ENCODE peak calls at places on chromosomes 13 and 19, in seven cellular contexts. Q is psoas muscle, A is A549, L is NB4, C is fibroblast of lung, I is lower leg skin, E is BE2C. S is an unnamed sample.

GRCh38 chr19:33778089-33778791 is 18.4 kb upstream of the KCTD15 start:
- DNase-seq in I (peak), A (peak), Q (peak), C (peak), E (peak), L (peak), S (peak)

GRCh38 chr19:40284501-40285352 is at the start of gene AKT2:
- DNase-seq in C (peak), Q (peak), E (peak), A (peak), L (peak), I (no peak), S (peak)

GRCh38 chr13:105897575-105897974 is 637.9 kb downstream of the EFNB2 start:
- DNase-seq in L (no peak), I (no peak), E (no peak), C (no peak), A (no peak), Q (no peak), S (no peak)

GRCh38 chr19:6773323-6773931 is 919 bp downstream of the VAV1 start:
- DNase-seq in I (no peak), Q (no peak), E (no peak), L (peak), C (no peak), A (no peak), S (no peak)

GRCh38 chr13:19742651-19743050 is 40.1 kb downstream of the PSPC1 start:
- DNase-seq in L (no peak), I (no peak), Q (no peak), A (no peak), E (no peak), C (no peak), S (no peak)

GRCh38 chr13:31009166-31009565 is 76.7 kb downstream of the TEX26 start:
- DNase-seq in E (no peak), C (no peak), A (no peak), L (no peak), I (no peak), Q (no peak), S (no peak)

GRCh38 chr13:113092776-113093579 is 12.6 kb upstream of the F7 start:
- DNase-seq in C (no peak), I (no peak), A (no peak), Q (no peak), E (no peak), L (no peak), S (no peak)

GRCh38 chr19:49614096-49614857 is 23.3 kb downstream of the PRR12 start:
- DNase-seq in C (peak), I (no peak), E (no peak), Q (no peak), A (peak), L (peak), S (no peak)

GRCh38 chr13:97109841-97110492 is 112.2 kb upstream of the MBNL2 start:
- DNase-seq in L (peak), A (peak), Q (peak), E (peak), I (peak), C (peak), S (peak)

GRCh38 chr13:101520672-101521071 is 68.2 kb downstream of the ITGBL1 start:
- DNase-seq in E (no peak), Q (no peak), L (peak), A (no peak), I (no peak), C (peak), S (peak)

GRCh38 chr13:44243198-44243852 is 130.3 kb upstream of the SERP2 start:
- DNase-seq in Q (peak), L (peak), A (no peak), I (no peak), E (peak), C (peak), S (peak)

GRCh38 chr19:49441210-49441959 is at the start of gene SLC17A7:
- DNase-seq in I (peak), A (peak), E (peak), L (no peak), Q (peak), C (no peak), S (peak)

GRCh38 chr13:50450279-50450678 is 393.2 kb downstream of the DLEU7 start:
- DNase-seq in L (no peak), Q (no peak), E (no peak), I (no peak), C (no peak), A (no peak), S (no peak)

GRCh38 chr13:75437582-75438318 is 44.2 kb downstream of the TBC1D4 start:
- DNase-seq in E (no peak), L (no peak), A (no peak), C (peak), Q (no peak), I (no peak), S (peak)

GRCh38 chr19:47005164-47005641 is 14.4 kb upstream of the NPAS1 start:
- DNase-seq in A (no peak), E (no peak), Q (no peak), C (no peak), I (no peak), L (no peak), S (no peak)

GRCh38 chr13:113160983-113161382 is 2.5 kb downstream of the PROZ start:
- DNase-seq in A (no peak), C (no peak), E (no peak), Q (no peak), I (peak), L (no peak), S (no peak)

GRCh38 chr19:49110567-49110966 is 3.6 kb upstream of the LIN7B start:
- DNase-seq in L (no peak), A (no peak), E (no peak), I (no peak), Q (no peak), C (no peak), S (no peak)

GRCh38 chr19:12664406-12665280 is 1.9 kb downstream of the MAN2B1 start:
- DNase-seq in Q (no peak), A (no peak), E (peak), L (peak), C (no peak), I (no peak), S (peak)
- H3K4me3 ChIP-seq in Q (peak), A (no peak), E (no peak), L (peak), C (no peak), I (no peak), S (no peak)

GRCh38 chr19:41426116-41426841 is 895 bp downstream of the B3GNT8 start:
- DNase-seq in L (no peak), C (no peak), I (peak), E (no peak), A (no peak), Q (no peak), S (no peak)
- H3K4me3 ChIP-seq in L (no peak), C (peak), I (no peak), E (no peak), A (no peak), Q (peak), S (no peak)

GRCh38 chr19:3361384-3362216 is 4.8 kb upstream of the NFIC start:
- DNase-seq in C (no peak), E (no peak), I (peak), Q (no peak), L (no peak), A (no peak), S (no peak)
- H3K4me3 ChIP-seq in C (peak), E (peak), I (no peak), Q (peak), L (no peak), A (peak), S (no peak)

DNA sequence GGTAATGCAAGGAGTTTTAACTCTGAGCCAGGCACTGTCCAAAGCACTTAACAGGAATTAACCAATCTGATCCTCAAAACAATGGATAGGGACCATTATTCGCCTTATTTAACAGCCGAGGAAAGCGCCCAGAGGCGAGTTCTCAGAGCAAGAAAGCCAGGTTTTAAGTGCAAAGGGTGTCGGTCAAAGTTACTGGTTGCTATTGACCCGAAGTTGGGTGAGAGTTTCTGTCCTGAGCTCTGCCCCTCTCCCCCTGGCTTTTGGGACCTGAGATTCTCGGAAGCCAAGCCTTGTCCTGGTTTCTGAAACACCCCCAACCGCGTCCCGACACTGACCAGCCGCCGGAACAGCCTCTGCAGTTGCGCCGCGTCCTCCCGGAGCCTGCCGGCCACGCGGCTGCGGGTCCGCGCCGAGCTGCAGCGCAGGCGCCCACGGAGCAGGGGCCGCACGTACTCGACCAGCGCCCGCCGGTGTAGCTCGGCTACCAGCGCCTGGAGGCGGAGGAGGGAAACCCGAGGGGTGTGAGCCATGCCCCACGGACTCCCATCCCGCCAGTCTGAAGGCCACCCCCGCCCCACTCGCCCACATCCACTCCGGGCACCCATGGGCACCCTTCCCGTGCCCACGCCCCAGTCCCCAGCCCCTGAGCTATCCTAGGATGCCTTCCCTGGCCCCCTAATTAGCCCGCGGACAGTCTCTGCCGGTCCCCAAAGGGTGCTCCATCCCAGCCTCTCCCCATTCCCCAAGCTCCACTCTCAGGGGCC is 27.8 kb downstream of the EXOC3L2 start:
- DNase-seq in I (no peak), C (no peak), A (no peak), Q (no peak), L (no peak), E (no peak), S (peak)
- H3K4me3 ChIP-seq in I (no peak), C (no peak), A (no peak), Q (no peak), L (no peak), E (no peak), S (peak)

GRCh38 chr13:111062305-111062704 is 52.8 kb upstream of the ARHGEF7 start:
- DNase-seq in Q (no peak), A (no peak), C (no peak), E (no peak), I (no peak), L (no peak), S (no peak)

GRCh38 chr13:111065698-111066097 is 49.4 kb upstream of the ARHGEF7 start:
- DNase-seq in A (no peak), C (no peak), L (no peak), Q (no peak), E (no peak), I (no peak), S (no peak)

GRCh38 chr13:111064661-111065060 is 50.4 kb upstream of the ARHGEF7 start:
- DNase-seq in I (no peak), A (no peak), E (no peak), L (no peak), C (no peak), Q (no peak), S (no peak)

GRCh38 chr13:111066544-111066943 is 48.6 kb upstream of the ARHGEF7 start:
- DNase-seq in L (no peak), C (no peak), E (no peak), A (no peak), Q (no peak), I (no peak), S (no peak)

GRCh38 chr13:111068009-111068350 is 47.1 kb upstream of the ARHGEF7 start:
- DNase-seq in Q (no peak), L (no peak), A (no peak), C (no peak), I (no peak), E (no peak), S (no peak)
- H3K4me3 ChIP-seq in Q (peak), L (no peak), A (peak), C (peak), I (no peak), E (no peak), S (no peak)

GRCh38 chr19:32392142-32392541 is 13.4 kb upstream of the DPY19L3 start:
- DNase-seq in Q (no peak), A (no peak), I (no peak), L (no peak), C (no peak), E (no peak), S (no peak)

GRCh38 chr19:32392946-32393345 is 12.6 kb upstream of the DPY19L3 start:
- DNase-seq in C (no peak), L (no peak), A (no peak), I (no peak), Q (no peak), E (no peak), S (peak)

GRCh38 chr19:32387701-32388392 is 17.7 kb upstream of the DPY19L3 start:
- DNase-seq in E (no peak), I (no peak), A (no peak), Q (no peak), C (peak), L (peak), S (no peak)

GRCh38 chr19:32388393-32388724 is 17.2 kb upstream of the DPY19L3 start:
- DNase-seq in A (no peak), Q (no peak), L (no peak), I (no peak), C (no peak), E (no peak), S (no peak)
- H3K4me3 ChIP-seq in A (no peak), Q (no peak), L (no peak), I (no peak), C (no peak), E (no peak), S (no peak)

GRCh38 chr13:84086847-84087162 is 204.5 kb upstream of the SLITRK1 start:
- DNase-seq in A (no peak), L (no peak), I (no peak), E (no peak), C (no peak), Q (no peak), S (no peak)
- H3K4me3 ChIP-seq in A (no peak), L (no peak), I (no peak), E (no peak), C (peak), Q (no peak), S (no peak)

DNA sequence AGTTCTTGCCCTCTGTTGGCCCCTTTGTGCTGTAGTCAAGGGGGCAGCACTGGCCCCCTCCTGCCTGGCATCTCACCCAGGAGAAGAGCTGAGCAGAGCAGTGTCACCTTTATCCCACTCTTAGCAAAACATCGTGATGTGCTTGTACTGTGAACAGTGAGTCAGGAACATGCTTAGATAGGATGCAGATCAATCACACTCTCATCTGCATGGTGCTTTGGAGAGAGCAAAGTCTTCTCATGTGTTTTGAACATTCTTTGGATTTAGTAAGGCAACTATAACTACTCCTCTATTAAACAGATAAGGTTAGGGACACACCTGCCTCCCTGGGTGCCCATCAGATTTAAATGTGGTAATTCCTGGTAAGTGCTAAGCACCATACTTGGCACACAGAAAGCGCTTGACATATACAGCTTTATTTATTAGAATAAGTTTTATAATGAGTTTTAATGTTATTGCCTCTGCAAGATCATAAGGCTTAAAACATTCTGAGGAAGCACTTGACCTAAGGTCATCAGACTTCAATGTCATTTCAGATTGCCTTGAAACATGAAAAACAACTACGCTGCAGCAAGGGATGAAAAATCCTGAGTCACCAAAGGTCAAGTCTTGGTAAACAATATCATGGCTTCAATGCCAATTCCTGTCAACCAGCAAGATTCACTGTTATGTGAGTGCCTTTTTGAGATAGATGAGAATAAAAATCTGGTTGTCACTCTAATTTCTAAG is 82.4 kb upstream of the IRS2 start:
- DNase-seq in Q (no peak), C (peak), A (peak), I (no peak), L (no peak), E (no peak), S (no peak)
- H3K4me3 ChIP-seq in Q (no peak), C (no peak), A (peak), I (no peak), L (no peak), E (peak), S (no peak)